ENCODE peak calls at places on chromosomes 11 and 22, in seven cellular contexts. K is NCI-H2081; Y is AG08396; M is caudate nucleus; C is AG08395; N is activated CD4-positive, CD25-positive, alpha-beta regulatory T cell; Z is left ventricle myocardium inferior. S is an unnamed sample.

GRCh38 chr22:31340765-31341247 is 5.3 kb downstream of the PATZ1 start:
- DNase-seq in K (no peak), Y (no peak), M (no peak), C (no peak), N (no peak), Z (no peak), S (no peak)

GRCh38 chr11:1844221-1845094 is 5.7 kb downstream of the TNNI2 start:
- DNase-seq in K (no peak), Y (no peak), M (no peak), C (no peak), N (peak), Z (peak), S (no peak)

GRCh38 chr11:124302291-124302690 is 11.5 kb downstream of the OR8D1 start:
- DNase-seq in K (no peak), Y (no peak), M (no peak), C (no peak), N (no peak), Z (no peak), S (no peak)

GRCh38 chr11:131671320-131671719 is 300.9 kb downstream of the NTM start:
- DNase-seq in K (no peak), Y (no peak), M (no peak), C (no peak), N (no peak), Z (no peak), S (peak)

GRCh38 chr11:47896199-47896598 is 48.0 kb upstream of the NUP160 start:
- DNase-seq in K (no peak), Y (no peak), M (no peak), C (no peak), N (no peak), Z (no peak), S (no peak)

GRCh38 chr11:830295-831131 is 2.2 kb upstream of the CD151 start:
- DNase-seq in K (peak), Y (peak), M (no peak), C (peak), N (no peak), Z (peak), S (no peak)

GRCh38 chr11:104043678-104044239 is 7.3 kb downstream of the DDI1 start:
- DNase-seq in K (no peak), Y (no peak), M (no peak), C (no peak), N (no peak), Z (no peak), S (no peak)

GRCh38 chr22:37205046-37205445 is 7.2 kb downstream of the SSTR3 start:
- DNase-seq in K (no peak), Y (no peak), M (no peak), C (no peak), N (no peak), Z (no peak), S (peak)

GRCh38 chr22:26550498-26551033 is 38.3 kb upstream of the TFIP11 start:
- DNase-seq in K (no peak), Y (peak), M (no peak), C (peak), N (no peak), Z (peak), S (no peak)

GRCh38 chr22:35212996-35213395 is 44.3 kb upstream of the HMGXB4 start:
- DNase-seq in K (no peak), Y (no peak), M (no peak), C (no peak), N (no peak), Z (no peak), S (no peak)

GRCh38 chr22:50199836-50200332 is 927 bp upstream of the SELENOO start:
- DNase-seq in K (no peak), Y (no peak), M (no peak), C (peak), N (no peak), Z (no peak), S (no peak)

GRCh38 chr11:126257144-126257543 is 11.6 kb downstream of the SRPRA start:
- DNase-seq in K (no peak), Y (no peak), M (no peak), C (no peak), N (no peak), Z (no peak), S (no peak)